ENCODE peak calls at places on chromosomes 16 and 17, in eight cellular contexts. J is BE2C, Y is hepatocyte, U is PC-9, C is heart left ventricle, D is colonic mucosa, O is B cell, Z is lower lobe of right lung. G is an unnamed sample.

GRCh38 chr17:33929181-33929724 is 325.8 kb upstream of the CCL2 start:
- DNase-seq in J (no peak), D (no peak), Z (no peak), U (no peak), C (no peak), Y (no peak), O (no peak), G (no peak)

GRCh38 chr16:9225527-9226316 is 134.3 kb downstream of the HAPSTR1 start:
- DNase-seq in J (no peak), Z (no peak), O (no peak), U (no peak), D (no peak), Y (peak), C (no peak), G (peak)

GRCh38 chr17:64358261-64358788 is 32.3 kb downstream of the PECAM1 start:
- DNase-seq in O (no peak), J (no peak), C (no peak), U (no peak), D (no peak), Z (no peak), Y (no peak), G (peak)

GRCh38 chr17:17201907-17202306 is 4.2 kb downstream of the PLD6 start:
- DNase-seq in Y (no peak), Z (no peak), U (no peak), J (no peak), D (no peak), C (peak), O (no peak), G (no peak)

GRCh38 chr17:43403846-43404245 is 5.1 kb downstream of the ARL4D start:
- DNase-seq in O (no peak), Z (no peak), C (no peak), J (peak), Y (peak), D (no peak), U (no peak), G (peak)

GRCh38 chr16:71474864-71475263 is 12.8 kb upstream of the ZNF23 start:
- DNase-seq in Y (no peak), D (no peak), O (no peak), J (no peak), C (no peak), Z (no peak), U (no peak), G (peak)

GRCh38 chr17:50003916-50004315 is 8.9 kb upstream of the DLX3 start:
- DNase-seq in J (no peak), Y (no peak), U (no peak), O (no peak), C (no peak), Z (no peak), D (no peak), G (no peak)

GRCh38 chr16:78298986-78299385 is 199.5 kb downstream of the WWOX start:
- DNase-seq in U (no peak), C (no peak), J (no peak), Y (peak), O (no peak), Z (no peak), D (no peak), G (peak)

DNA sequence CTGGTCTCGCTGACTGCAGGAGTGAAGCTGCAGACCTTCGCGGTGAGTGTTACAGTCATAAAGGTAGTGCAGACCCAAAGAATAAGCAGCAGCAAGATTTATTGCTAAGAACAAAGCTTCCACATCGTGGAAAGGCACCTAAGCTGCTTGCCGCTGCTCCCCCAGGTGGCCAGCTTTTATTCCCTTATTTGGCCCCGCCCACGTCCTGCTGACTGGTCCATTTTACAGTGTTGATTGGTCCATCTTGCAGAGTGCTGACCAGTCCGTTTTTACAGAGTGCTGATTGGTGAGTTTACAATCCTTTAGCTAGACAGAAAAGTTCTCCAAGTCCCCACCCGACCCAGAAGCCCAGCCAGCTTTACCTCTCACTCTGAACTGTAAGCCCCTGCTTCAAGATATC is 227.8 kb downstream of the ABCC12 start:
- DNase-seq in O (no peak), C (no peak), Y (no peak), D (no peak), Z (no peak), U (no peak), J (peak), G (no peak)
- TF ChIP-seq CTCF in O (no peak), C (no peak), Y (no peak), D (no peak), Z (no peak), U (no peak), J (no peak), G (no peak)

DNA sequence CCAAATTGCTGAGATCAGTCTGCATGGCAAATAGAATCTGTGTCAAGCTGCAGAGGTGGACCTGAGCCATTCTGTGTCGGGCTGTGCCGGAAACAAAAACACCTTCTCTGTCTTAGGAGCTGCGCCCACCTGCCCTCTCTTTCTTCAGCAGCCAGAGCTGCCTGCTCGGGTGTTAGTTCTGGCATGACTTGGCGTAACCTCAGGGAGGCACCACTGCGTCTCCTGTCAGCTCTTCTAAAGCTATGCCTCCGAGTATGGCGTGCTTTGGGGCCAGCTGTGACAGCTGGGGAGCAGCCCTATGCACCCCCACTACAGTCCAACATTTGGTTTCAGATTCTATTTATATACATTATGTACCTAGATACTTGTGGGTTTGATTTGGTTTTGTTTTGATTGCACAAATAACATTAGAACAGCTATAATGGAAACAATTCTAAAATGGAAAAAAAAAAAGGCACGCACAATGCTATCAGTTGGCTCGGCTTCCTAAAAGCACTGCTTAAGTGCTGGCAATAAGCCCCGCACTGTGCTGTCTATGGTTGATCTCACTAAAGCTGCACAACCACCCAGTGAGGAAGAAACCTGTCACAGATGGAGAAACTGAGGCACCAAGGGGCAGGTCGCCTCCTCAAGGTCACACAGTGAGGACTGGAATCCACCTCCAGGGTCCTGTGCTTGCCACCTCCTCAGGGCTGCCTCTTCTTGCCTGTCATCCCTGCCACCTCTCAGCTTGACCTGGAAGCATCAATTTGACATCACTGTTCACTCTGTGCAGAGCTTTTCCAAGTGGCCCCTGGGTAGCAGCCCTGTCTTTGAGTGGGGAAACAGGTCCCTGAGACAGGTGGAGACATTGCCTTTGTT is 18.7 kb upstream of the ADGRG1 start:
- DNase-seq in U (no peak), J (no peak), Y (no peak), D (peak), C (peak), Z (no peak), O (no peak), G (no peak)
- TF ChIP-seq CTCF in U (no peak), J (peak), Y (no peak), D (no peak), C (peak), Z (peak), O (no peak), G (no peak)

DNA sequence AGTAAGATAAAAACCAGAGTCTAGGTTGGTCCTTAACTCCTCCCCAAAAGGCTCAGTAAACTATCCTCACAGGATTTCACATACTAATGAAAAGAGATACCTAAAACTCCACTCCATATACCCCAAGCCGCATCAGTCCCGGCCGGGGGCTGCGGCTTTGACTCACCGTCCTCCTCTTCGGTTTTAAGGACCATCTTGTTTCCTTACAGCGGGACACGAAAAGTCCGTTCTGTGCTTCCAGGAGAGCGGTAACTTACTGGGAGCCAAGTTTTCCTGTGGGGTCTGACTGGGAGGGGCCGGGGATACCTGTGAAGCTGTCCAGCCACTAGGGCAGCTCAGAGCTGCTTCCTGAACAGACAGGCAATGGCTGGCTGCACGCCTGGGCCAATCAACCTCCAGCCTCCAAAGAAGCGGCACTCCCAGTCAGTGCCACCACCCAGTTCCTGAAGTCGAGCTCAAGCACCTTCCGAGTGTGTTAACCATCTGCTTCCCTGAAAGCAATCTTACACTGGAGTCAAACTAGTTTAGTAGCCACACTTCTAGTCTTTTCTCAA is 45.5 kb downstream of the CYTH1 start:
- DNase-seq in Z (peak), D (peak), U (peak), O (peak), Y (peak), J (peak), C (peak), G (peak)
- TF ChIP-seq CTCF in Z (no peak), D (no peak), U (no peak), O (no peak), Y (no peak), J (peak), C (no peak), G (no peak)

GRCh38 chr17:7636192-7636591 is 6.3 kb downstream of the SHBG start:
- DNase-seq in C (no peak), O (no peak), Y (no peak), U (no peak), J (no peak), D (no peak), Z (no peak), G (no peak)

GRCh38 chr17:7631398-7632380 is 1.8 kb downstream of the SHBG start:
- DNase-seq in D (no peak), C (peak), J (peak), Y (no peak), O (no peak), Z (no peak), U (no peak), G (no peak)

GRCh38 chr17:7632492-7632894 is 2.6 kb downstream of the SHBG start:
- DNase-seq in U (peak), J (peak), D (peak), Y (no peak), Z (peak), O (peak), C (no peak), G (peak)

GRCh38 chr17:7633093-7633492 is 3.2 kb downstream of the SHBG start:
- DNase-seq in Z (no peak), J (no peak), U (no peak), Y (no peak), C (no peak), D (no peak), O (no peak), G (no peak)

DNA sequence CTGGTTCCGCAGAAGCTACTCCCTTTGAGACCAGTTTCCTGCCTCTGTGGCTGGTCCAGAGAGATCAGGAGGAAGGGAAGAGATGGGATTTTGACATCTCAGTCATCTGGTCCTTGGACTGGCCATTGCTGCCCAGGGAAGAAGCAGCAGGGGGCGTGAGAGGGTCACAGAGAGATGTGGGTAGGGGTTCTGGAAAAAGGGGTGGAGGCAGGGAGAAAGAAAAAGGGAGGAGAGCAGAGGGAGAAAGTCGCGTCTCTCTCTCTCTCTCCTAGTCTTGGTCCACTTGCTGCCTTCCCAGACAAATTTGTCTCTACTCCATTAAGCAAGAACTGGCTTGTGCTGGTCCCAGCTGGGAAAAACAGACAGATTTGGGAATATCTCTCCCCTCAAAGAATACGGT is 4.4 kb downstream of the SHBG start:
- DNase-seq in U (peak), Y (peak), C (peak), J (peak), Z (no peak), D (peak), O (no peak), G (peak)
- TF ChIP-seq CTCF in U (peak), Y (peak), C (peak), J (peak), Z (peak), D (no peak), O (no peak), G (peak)

GRCh38 chr17:78992542-78993212 is 13.0 kb upstream of the LGALS3BP start:
- DNase-seq in Z (no peak), D (no peak), J (no peak), Y (no peak), O (peak), C (no peak), U (no peak), G (peak)

GRCh38 chr17:78993981-78994671 is 14.4 kb upstream of the LGALS3BP start:
- DNase-seq in Z (no peak), U (no peak), O (peak), J (no peak), D (no peak), C (no peak), Y (no peak), G (no peak)

GRCh38 chr17:78995022-78995760 is 14.4 kb downstream of the CANT1 start:
- DNase-seq in Z (no peak), Y (no peak), C (no peak), J (no peak), D (peak), O (peak), U (no peak), G (no peak)

GRCh38 chr17:78991906-78992532 is 12.3 kb upstream of the LGALS3BP start:
- DNase-seq in J (peak), D (no peak), Y (no peak), U (no peak), Z (no peak), O (peak), C (no peak), G (no peak)

GRCh38 chr17:78993241-78993956 is 13.7 kb upstream of the LGALS3BP start:
- DNase-seq in J (peak), O (peak), Y (peak), D (peak), Z (no peak), C (no peak), U (peak), G (peak)
- TF ChIP-seq CTCF in J (peak), O (peak), Y (peak), D (peak), Z (peak), C (peak), U (peak), G (peak)